ENCODE peak calls at places on chromosomes 1 and 21, in nine cellular contexts. K is stimulated activated CD4-positive, alpha-beta T cell treated with anti-CD3 and anti-CD28 coated beads, Interleukin-1b, Interleukin-23, amount 100 ng/mL, for 4 hours; U is kidney tubule cell; M is mucosa of gallbladder; N is stimulated activated naive CD4-positive, alpha-beta T cell; P is NCI-H446 treated with DMSO at 0.1 percent for 48 hours; X is KG1; R is naive thymus-derived CD8-positive, alpha-beta T cell; O is NCI-H2081. C is an unnamed sample.

GRCh38 chr1:109933856-109934711 is 23.4 kb downstream of the CSF1 start:
- DNase-seq in K (no peak), U (peak; percentile 96), M (no peak), N (no peak), P (no peak), X (no peak), R (no peak), O (no peak), C (no peak)

GRCh38 chr1:12230549-12231275 is 882 bp downstream of the VPS13D start:
- DNase-seq in K (no peak), U (peak; percentile 37), M (peak; percentile 47), N (no peak), P (no peak), X (no peak), R (peak; percentile 2), O (no peak), C (no peak)

GRCh38 chr1:21579788-21580187 is 70.6 kb downstream of the ALPL start:
- DNase-seq in K (no peak), U (peak; percentile 82), M (no peak), N (no peak), P (no peak), X (no peak), R (no peak), O (no peak), C (no peak)

GRCh38 chr1:53963472-53963871 is 17.3 kb downstream of the LRRC42 start:
- DNase-seq in K (no peak), U (no peak), M (no peak), N (no peak), P (no peak), X (no peak), R (no peak), O (no peak), C (no peak)

GRCh38 chr1:168689726-168690602 is 39.0 kb downstream of the DPT start:
- DNase-seq in K (no peak), U (peak; percentile 90), M (peak; percentile 28), N (no peak), P (peak; percentile 46), X (no peak), R (no peak), O (no peak), C (no peak)

GRCh38 chr1:66752000-66752592 is at the start of gene DYNLT5:
- DNase-seq in K (no peak), U (peak; percentile 45), M (peak; percentile 43), N (no peak), P (no peak), X (peak; percentile 78), R (no peak), O (no peak), C (no peak)

GRCh38 chr21:30942192-30942591 is 60.8 kb upstream of the KRTAP11-1 start:
- DNase-seq in K (no peak), U (no peak), M (no peak), N (no peak), P (no peak), X (no peak), R (no peak), O (no peak), C (no peak)

GRCh38 chr1:110312188-110313121 is 26.7 kb upstream of the RBM15 start:
- DNase-seq in K (peak; percentile 63), U (peak; percentile 76), M (peak; percentile 83), N (peak; percentile 58), P (peak; percentile 6), X (peak; percentile 11), R (peak; percentile 73), O (peak; percentile 45), C (peak; percentile 54)

GRCh38 chr21:42346441-42346840 is 4.4 kb downstream of the TFF2 start:
- DNase-seq in K (no peak), U (no peak), M (no peak), N (no peak), P (no peak), X (no peak), R (no peak), O (no peak), C (no peak)

GRCh38 chr1:228093050-228093906 is 9.8 kb downstream of the C1orf35 start:
- DNase-seq in K (no peak), U (no peak), M (no peak), N (no peak), P (no peak), X (no peak), R (no peak), O (no peak), C (no peak)

GRCh38 chr1:38941093-38941492 is 537 bp downstream of the RHBDL2 start:
- DNase-seq in K (no peak), U (no peak), M (no peak), N (no peak), P (no peak), X (no peak), R (no peak), O (no peak), C (no peak)

GRCh38 chr1:172394167-172394751 is 26.2 kb upstream of the C1orf105 start:
- DNase-seq in K (peak; percentile 45), U (peak; percentile 64), M (peak; percentile 16), N (peak; percentile 74), P (no peak), X (no peak), R (peak; percentile 42), O (peak; percentile 34), C (peak; percentile 19)

GRCh38 chr1:13749543-13750307 is 49.7 kb downstream of the PRDM2 start:
- DNase-seq in K (peak; percentile 8), U (peak; percentile 66), M (peak; percentile 47), N (peak; percentile 35), P (no peak), X (no peak), R (no peak), O (peak; percentile 21), C (no peak)

GRCh38 chr1:24027838-24028468 is 47.8 kb upstream of the SRSF10 start:
- DNase-seq in K (no peak), U (peak; percentile 55), M (no peak), N (no peak), P (peak; percentile 23), X (peak; percentile 11), R (no peak), O (peak; percentile 24), C (no peak)

GRCh38 chr1:221897312-221897711 is 155.4 kb upstream of the DUSP10 start:
- DNase-seq in K (no peak), U (no peak), M (no peak), N (no peak), P (no peak), X (no peak), R (no peak), O (no peak), C (no peak)

GRCh38 chr1:182829285-182829932 is 9.7 kb upstream of the DHX9 start:
- DNase-seq in K (no peak), U (no peak), M (no peak), N (no peak), P (no peak), X (no peak), R (no peak), O (no peak), C (no peak)

GRCh38 chr21:45290948-45291612 is 3.4 kb upstream of the POFUT2 start:
- DNase-seq in K (no peak), U (no peak), M (peak; percentile 31), N (no peak), P (no peak), X (no peak), R (no peak), O (no peak), C (no peak)

GRCh38 chr1:152728986-152729385 is 21.0 kb downstream of the LCE4A start:
- DNase-seq in K (no peak), U (no peak), M (no peak), N (no peak), P (no peak), X (no peak), R (no peak), O (no peak), C (no peak)

GRCh38 chr1:3611170-3612019 is at the start of gene MEGF6:
- DNase-seq in K (peak; percentile 64), U (no peak), M (peak; percentile 57), N (peak; percentile 29), P (peak; percentile 46), X (peak; percentile 34), R (peak; percentile 75), O (peak; percentile 2), C (peak; percentile 73)

GRCh38 chr1:9844106-9844505 is 20.3 kb upstream of the CLSTN1 start:
- DNase-seq in K (no peak), U (no peak), M (no peak), N (no peak), P (no peak), X (no peak), R (no peak), O (no peak), C (no peak)

GRCh38 chr1:147475488-147475887 is 65.8 kb upstream of the BCL9 start:
- DNase-seq in K (no peak), U (no peak), M (no peak), N (no peak), P (no peak), X (no peak), R (no peak), O (no peak), C (no peak)

GRCh38 chr1:54791880-54792522 is 9.1 kb downstream of the TTC22 start:
- DNase-seq in K (peak; percentile 18), U (peak; percentile 64), M (no peak), N (no peak), P (no peak), X (peak; percentile 43), R (peak; percentile 22), O (peak; percentile 62), C (no peak)

GRCh38 chr1:228287541-228288425 is 79.9 kb downstream of the OBSCN start:
- DNase-seq in K (no peak), U (no peak), M (no peak), N (no peak), P (no peak), X (no peak), R (no peak), O (no peak), C (no peak)

GRCh38 chr1:156154317-156154749 is 948 bp downstream of the SEMA4A start:
- DNase-seq in K (no peak), U (no peak), M (no peak), N (no peak), P (no peak), X (no peak), R (no peak), O (no peak), C (no peak)

GRCh38 chr1:66931548-66932124 is 6.8 kb downstream of the MIER1 start:
- DNase-seq in K (no peak), U (peak; percentile 14), M (no peak), N (no peak), P (no peak), X (peak; percentile 30), R (no peak), O (peak; percentile 15), C (no peak)

GRCh38 chr1:224735159-224735558 is 119.0 kb downstream of the CNIH3 start:
- DNase-seq in K (no peak), U (no peak), M (no peak), N (no peak), P (no peak), X (no peak), R (no peak), O (no peak), C (no peak)

GRCh38 chr21:42796327-42797062 is 82.8 kb downstream of the WDR4 start:
- DNase-seq in K (no peak), U (peak; percentile 50), M (no peak), N (no peak), P (no peak), X (no peak), R (no peak), O (no peak), C (no peak)

GRCh38 chr1:35838693-35839245 is 31.0 kb downstream of the AGO4 start:
- DNase-seq in K (no peak), U (no peak), M (no peak), N (no peak), P (no peak), X (no peak), R (no peak), O (no peak), C (no peak)

GRCh38 chr1:162373541-162374375 is 2.9 kb downstream of the SPATA46 start:
- DNase-seq in K (no peak), U (peak; percentile 95), M (no peak), N (no peak), P (no peak), X (no peak), R (no peak), O (no peak), C (no peak)

GRCh38 chr1:75203415-75204277 is 69.5 kb downstream of the LHX8 start:
- DNase-seq in K (no peak), U (peak; percentile 54), M (no peak), N (no peak), P (peak; percentile 79), X (peak; percentile 6), R (no peak), O (peak; percentile 56), C (no peak)

GRCh38 chr1:218384576-218384975 is 39.4 kb downstream of the TGFB2 start:
- DNase-seq in K (no peak), U (peak; percentile 52), M (no peak), N (no peak), P (peak; percentile 40), X (no peak), R (no peak), O (peak; percentile 21), C (no peak)

C was measured in effector CD8-positive, alpha-beta T cell.